ENCODE peak calls at places on chromosomes 12 and 14, in ten cellular contexts. W is MM.1S, O is H1, Y is GM23338, I is neural progenitor cell, S is A549, Q is fibroblast of lung, B is PC-3, F is IMR-90, R is HCT116. H is an unnamed sample.

GRCh38 chr12:106919910-106920544 is 35.7 kb upstream of the TMEM263 start:
- DNase-seq in W (peak), O (no peak), Y (peak), I (peak), S (peak), Q (peak), B (peak), F (peak), R (peak), H (peak)

GRCh38 chr12:55700255-55701018 is 7.3 kb downstream of the ITGA7 start:
- DNase-seq in W (no peak), O (no peak), Y (no peak), I (no peak), S (no peak), Q (no peak), B (peak), F (peak), R (no peak), H (no peak)

GRCh38 chr12:122909442-122910288 is 13.7 kb upstream of the VPS37B start:
- DNase-seq in W (no peak), O (no peak), Y (peak), I (peak), S (no peak), Q (no peak), B (no peak), F (no peak), R (no peak), H (no peak)

GRCh38 chr12:69513297-69513696 is 43.1 kb downstream of the FRS2 start:
- DNase-seq in W (no peak), O (no peak), Y (no peak), I (no peak), S (no peak), Q (peak), B (no peak), F (no peak), R (no peak), H (peak)

GRCh38 chr12:8780389-8780788 is 42.0 kb upstream of the A2ML1 start:
- DNase-seq in W (peak), O (no peak), Y (peak), I (peak), S (peak), Q (peak), B (peak), F (peak), R (peak), H (peak)

GRCh38 chr12:46891306-46891705 is 65.5 kb upstream of the SLC38A4 start:
- DNase-seq in W (no peak), O (no peak), Y (no peak), I (no peak), S (no peak), Q (peak), B (peak), F (peak), R (no peak), H (peak)

GRCh38 chr14:53043107-53043704 is 92.4 kb upstream of the FERMT2 start:
- DNase-seq in W (no peak), O (no peak), Y (no peak), I (no peak), S (no peak), Q (peak), B (no peak), F (peak), R (no peak), H (peak)

GRCh38 chr14:94632305-94632590 is 20.1 kb downstream of the SERPINA3 start:
- DNase-seq in W (no peak), O (no peak), Y (no peak), I (no peak), S (no peak), Q (no peak), B (no peak), F (no peak), R (no peak), H (no peak)

GRCh38 chr12:47742253-47742825 is 16.3 kb downstream of the RAPGEF3 start:
- DNase-seq in W (peak), O (no peak), Y (peak), I (peak), S (peak), Q (no peak), B (peak), F (no peak), R (peak), H (no peak)

GRCh38 chr14:96252323-96253052 is 3.5 kb upstream of the BDKRB1 start:
- DNase-seq in W (no peak), O (no peak), Y (no peak), I (no peak), S (no peak), Q (no peak), B (no peak), F (no peak), R (no peak), H (no peak)

GRCh38 chr14:69423279-69423678 is 24.8 kb downstream of the SLC39A9 start:
- DNase-seq in W (no peak), O (no peak), Y (no peak), I (no peak), S (no peak), Q (peak), B (no peak), F (peak), R (no peak), H (peak)

GRCh38 chr12:49763006-49763591 is 21.7 kb downstream of the TMBIM6 start:
- DNase-seq in W (peak), O (peak), Y (peak), I (peak), S (peak), Q (peak), B (peak), F (peak), R (no peak), H (no peak)

GRCh38 chr12:11630046-11630706 is 19.3 kb upstream of the ETV6 start:
- DNase-seq in W (no peak), O (no peak), Y (no peak), I (peak), S (no peak), Q (peak), B (no peak), F (no peak), R (no peak), H (no peak)

GRCh38 chr12:52603314-52603713 is 2.1 kb upstream of the KRT72 start:
- DNase-seq in W (no peak), O (no peak), Y (no peak), I (no peak), S (no peak), Q (no peak), B (peak), F (no peak), R (peak), H (no peak)

GRCh38 chr12:2543801-2544200 is 251.0 kb upstream of the FKBP4 start:
- DNase-seq in W (no peak), O (no peak), Y (no peak), I (no peak), S (no peak), Q (no peak), B (no peak), F (no peak), R (no peak), H (no peak)

GRCh38 chr12:40054554-40055226 is 51.2 kb downstream of the SLC2A13 start:
- DNase-seq in W (no peak), O (no peak), Y (no peak), I (no peak), S (peak), Q (peak), B (peak), F (peak), R (no peak), H (peak)

GRCh38 chr12:88418856-88419497 is 161.3 kb downstream of the KITLG start:
- DNase-seq in W (no peak), O (no peak), Y (no peak), I (no peak), S (no peak), Q (peak), B (peak), F (peak), R (no peak), H (peak)

GRCh38 chr14:58738189-58738836 is 100.6 kb downstream of the DACT1 start:
- DNase-seq in W (no peak), O (no peak), Y (no peak), I (no peak), S (no peak), Q (peak), B (peak), F (peak), R (no peak), H (peak)

GRCh38 chr14:100648474-100649172 is 61.4 kb upstream of the BEGAIN start:
- DNase-seq in W (no peak), O (no peak), Y (no peak), I (no peak), S (no peak), Q (no peak), B (peak), F (no peak), R (no peak), H (no peak)

GRCh38 chr12:88693837-88694445 is 113.7 kb upstream of the KITLG start:
- DNase-seq in W (no peak), O (no peak), Y (no peak), I (no peak), S (no peak), Q (peak), B (peak), F (peak), R (no peak), H (no peak)

GRCh38 chr14:76836029-76836630 is 9.9 kb downstream of the LRRC74A start:
- DNase-seq in W (no peak), O (no peak), Y (no peak), I (no peak), S (no peak), Q (no peak), B (no peak), F (no peak), R (no peak), H (no peak)

GRCh38 chr14:51848120-51848519 is 12.3 kb upstream of the GNG2 start:
- DNase-seq in W (no peak), O (no peak), Y (no peak), I (no peak), S (no peak), Q (no peak), B (no peak), F (no peak), R (no peak), H (no peak)

GRCh38 chr14:99966030-99966429 is 99.2 kb upstream of the EVL start:
- DNase-seq in W (no peak), O (no peak), Y (no peak), I (no peak), S (no peak), Q (no peak), B (no peak), F (no peak), R (no peak), H (no peak)

GRCh38 chr12:109461049-109461845 is 15.9 kb downstream of the KCTD10 start:
- DNase-seq in W (no peak), O (no peak), Y (no peak), I (no peak), S (no peak), Q (peak), B (peak), F (peak), R (no peak), H (peak)

DNA sequence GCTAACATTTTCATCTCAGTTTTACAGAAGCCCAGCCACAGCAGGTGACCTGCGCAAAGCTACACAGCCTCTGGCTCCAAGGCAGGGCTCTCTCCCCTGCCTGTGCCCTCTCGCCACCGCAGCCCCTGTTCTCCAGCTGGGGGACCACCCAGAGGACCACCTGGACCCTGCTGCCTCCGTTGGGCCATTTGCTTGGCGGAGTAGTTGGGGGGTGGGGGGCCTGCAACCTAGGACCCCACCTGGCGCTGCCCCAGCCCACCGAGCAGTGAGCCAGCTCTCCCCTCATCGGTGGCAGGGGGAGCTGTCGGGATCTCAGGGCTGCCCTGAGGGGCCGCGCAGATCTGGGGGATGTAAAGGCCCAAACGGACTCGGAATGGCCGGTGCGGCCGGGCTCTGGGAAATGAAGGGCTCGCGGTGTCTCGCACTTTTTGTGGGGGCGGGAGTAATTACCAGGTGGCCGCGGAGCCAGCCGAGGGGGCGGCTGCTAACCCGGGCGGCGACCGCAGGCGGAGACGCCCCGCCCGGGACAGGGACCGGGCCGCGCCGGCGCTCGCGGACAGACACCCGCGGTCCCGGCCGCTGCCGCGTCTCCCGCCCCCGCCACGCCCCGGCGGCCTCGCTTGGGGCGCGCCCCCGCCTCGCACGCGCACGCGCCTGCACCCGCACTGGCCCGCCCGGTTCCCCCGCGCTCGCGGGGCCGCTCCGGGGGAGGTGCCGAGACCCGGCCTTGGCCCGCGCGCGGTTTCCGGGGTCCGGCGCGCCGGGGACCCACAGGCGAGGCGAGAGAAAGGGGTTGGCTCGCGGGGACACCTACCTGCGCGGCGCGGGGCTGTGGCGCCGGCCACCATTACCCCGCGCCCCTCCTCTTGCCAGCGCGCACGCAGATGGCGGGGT is 8.6 kb upstream of the GPR68 start:
- DNase-seq in W (no peak), O (no peak), Y (peak), I (peak), S (peak), Q (no peak), B (peak), F (no peak), R (no peak), H (no peak)
- TF ChIP-seq CTCF in W (no peak), O (peak), Y (peak), I (peak), S (no peak), Q (peak), B (no peak), F (no peak), R (no peak), H (no peak)

GRCh38 chr12:81021834-81022233 is 56.0 kb upstream of the ACSS3 start:
- DNase-seq in W (no peak), O (no peak), Y (no peak), I (no peak), S (no peak), Q (peak), B (no peak), F (no peak), R (no peak), H (peak)

GRCh38 chr12:81021131-81021530 is 56.7 kb upstream of the ACSS3 start:
- DNase-seq in W (no peak), O (no peak), Y (no peak), I (no peak), S (no peak), Q (no peak), B (no peak), F (no peak), R (no peak), H (no peak)

GRCh38 chr12:81017792-81018191 is 60.1 kb upstream of the ACSS3 start:
- DNase-seq in W (no peak), O (no peak), Y (no peak), I (no peak), S (no peak), Q (no peak), B (no peak), F (no peak), R (no peak), H (no peak)

GRCh38 chr12:81022531-81022930 is 55.3 kb upstream of the ACSS3 start:
- DNase-seq in W (no peak), O (no peak), Y (no peak), I (no peak), S (no peak), Q (peak), B (no peak), F (no peak), R (no peak), H (peak)
- H3K4me2 ChIP-seq in W (no peak), O (no peak), Y (no peak), I (no peak), S (no peak), Q (no peak), B (no peak), F (no peak), R (no peak), H (no peak)

DNA sequence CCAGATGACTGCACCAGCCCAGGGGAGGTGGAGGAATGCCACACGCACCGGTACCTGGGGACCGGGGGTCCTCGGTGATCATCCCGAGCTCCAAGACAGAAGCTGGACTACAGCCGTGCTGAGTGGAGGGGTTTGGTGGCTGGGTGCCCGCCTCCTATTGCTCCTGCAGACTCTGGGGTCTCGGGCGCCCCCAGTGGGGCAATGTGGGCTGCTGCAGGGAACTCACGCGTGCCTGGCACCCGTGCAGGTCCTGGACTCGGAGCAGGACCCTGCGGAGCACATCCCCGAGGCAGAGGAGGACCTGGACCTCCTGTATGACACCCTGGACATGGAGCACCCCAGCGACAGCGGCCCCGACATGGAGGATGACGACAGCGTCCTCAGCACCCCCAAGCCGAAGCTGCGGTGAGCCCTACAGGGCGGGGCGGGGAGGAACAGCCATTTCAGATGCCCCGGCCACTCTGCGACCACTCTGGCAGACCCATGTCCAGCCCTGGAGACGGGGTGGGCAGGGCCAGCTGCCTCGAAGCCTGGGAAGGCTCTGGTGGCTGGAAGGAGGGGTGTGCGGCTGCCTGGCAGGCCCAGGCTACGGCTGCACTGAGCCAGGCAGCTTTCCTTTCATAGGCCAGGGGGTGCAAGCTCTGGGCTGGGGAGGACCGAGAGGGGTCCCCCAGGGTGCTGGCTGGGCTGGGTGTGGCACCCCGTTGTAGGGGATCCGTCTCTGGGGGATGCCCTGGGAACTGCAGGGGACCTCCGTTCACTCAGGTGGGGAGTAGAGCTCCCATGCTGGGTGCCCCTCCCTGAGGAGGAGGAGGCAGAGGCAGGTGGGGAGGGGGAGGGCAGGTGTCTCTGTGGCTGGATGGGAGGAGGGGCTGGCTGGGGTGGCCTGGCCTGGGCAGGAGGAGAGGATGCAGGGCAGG is 21.6 kb upstream of the TEX22 start:
- DNase-seq in W (no peak), O (no peak), Y (peak), I (no peak), S (no peak), Q (no peak), B (no peak), F (no peak), R (no peak), H (no peak)
- TF ChIP-seq CTCF in W (no peak), O (no peak), Y (no peak), I (peak), S (no peak), Q (no peak), B (no peak), F (no peak), R (no peak), H (no peak)

DNA sequence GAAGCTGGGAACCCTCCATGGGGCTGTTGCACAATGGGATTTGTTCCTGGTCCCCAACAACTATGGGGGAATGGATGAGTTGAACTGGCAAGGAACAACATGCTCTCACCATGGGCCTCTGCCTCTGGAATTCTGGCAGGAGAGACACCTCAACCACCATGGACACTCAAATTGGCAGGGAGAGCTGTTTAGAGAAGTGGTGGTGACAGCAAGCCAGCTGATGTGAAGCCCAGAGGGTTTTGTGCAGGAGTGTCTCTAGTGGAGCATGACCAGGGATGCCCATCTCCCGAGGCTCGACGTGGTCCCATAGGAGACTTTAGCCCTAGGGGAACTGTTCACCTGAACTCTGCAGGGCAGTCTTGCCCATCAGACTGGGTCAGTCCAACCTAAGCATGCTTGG is 345.2 kb upstream of the CCDC196 start:
- DNase-seq in W (no peak), O (no peak), Y (no peak), I (no peak), S (no peak), Q (no peak), B (no peak), F (no peak), R (no peak), H (no peak)
- H3K4me2 ChIP-seq in W (no peak), O (no peak), Y (no peak), I (no peak), S (no peak), Q (no peak), B (no peak), F (no peak), R (no peak), H (no peak)

DNA sequence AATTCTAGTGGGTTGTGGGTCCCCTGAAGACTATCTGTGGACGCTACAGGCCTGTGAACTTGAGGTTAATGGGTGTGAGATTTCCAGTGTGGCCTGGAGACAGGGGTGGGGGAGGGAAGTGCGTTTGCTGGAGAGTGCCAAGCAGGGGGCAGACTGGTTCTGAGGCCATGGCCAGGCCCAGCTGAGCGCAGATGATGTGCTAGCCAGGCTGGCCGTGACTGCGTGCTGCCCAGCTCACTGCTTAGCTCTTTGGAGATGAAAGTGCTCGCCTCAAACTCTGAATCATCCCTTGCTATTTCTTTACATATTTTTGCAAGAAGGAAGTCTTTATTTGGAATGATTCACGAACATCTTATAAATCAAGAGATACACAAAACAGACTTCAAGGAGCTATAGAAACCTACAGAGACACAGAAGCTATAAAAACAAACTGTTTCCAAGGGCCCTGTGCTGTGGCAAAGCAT is 75.3 kb upstream of the PLEKHG3 start:
- DNase-seq in W (no peak), O (no peak), Y (no peak), I (no peak), S (peak), Q (peak), B (peak), F (peak), R (no peak), H (peak)
- TF ChIP-seq CTCF in W (no peak), O (no peak), Y (no peak), I (no peak), S (no peak), Q (no peak), B (peak), F (peak), R (no peak), H (no peak)

H was measured in astrocyte.